ENCODE peak calls at places on chromosome 21, in six cellular contexts. One of them, this sample, is unnamed.

GRCh38 chr21:14383596-14384210 is 757 bp upstream of the HSPA13 start:
- DNase-seq in HCT116: no peak
- DNase-seq in sigmoid colon: no peak
- DNase-seq in GM23338: peak; percentile 31
- DNase-seq in vagina: no peak
- DNase-seq in breast epithelium: no peak
- DNase-seq in this sample: no peak

GRCh38 chr21:40846057-40846456 is 901 bp downstream of the DSCAM start:
- DNase-seq in vagina: no peak
- DNase-seq in breast epithelium: no peak
- DNase-seq in HCT116: no peak
- DNase-seq in sigmoid colon: no peak
- DNase-seq in GM23338: no peak
- DNase-seq in this sample: no peak

GRCh38 chr21:34889537-34890257 is 159.4 kb downstream of the RUNX1 start:
- DNase-seq in HCT116: no peak
- DNase-seq in GM23338: peak; percentile 50
- DNase-seq in breast epithelium: peak; percentile 66
- DNase-seq in vagina: peak; percentile 88
- DNase-seq in sigmoid colon: peak; percentile 86
- DNase-seq in this sample: peak; percentile 85

GRCh38 chr21:46124083-46124925 is 26.4 kb downstream of the COL6A2 start:
- DNase-seq in HCT116: no peak
- DNase-seq in GM23338: no peak
- DNase-seq in vagina: no peak
- DNase-seq in sigmoid colon: peak; percentile 64
- DNase-seq in breast epithelium: no peak
- DNase-seq in this sample: no peak

GRCh38 chr21:43282358-43283120 is 113.7 kb downstream of the CRYAA start:
- DNase-seq in HCT116: no peak
- DNase-seq in sigmoid colon: no peak
- DNase-seq in GM23338: no peak
- DNase-seq in breast epithelium: no peak
- DNase-seq in vagina: no peak
- DNase-seq in this sample: no peak

GRCh38 chr21:26140185-26140584 is 30.4 kb downstream of the APP start:
- DNase-seq in vagina: no peak
- DNase-seq in breast epithelium: no peak
- DNase-seq in HCT116: peak; percentile 90
- DNase-seq in GM23338: no peak
- DNase-seq in sigmoid colon: peak; percentile 75
- DNase-seq in this sample: peak; percentile 44

GRCh38 chr21:28936721-28937120 is 56.0 kb downstream of the LTN1 start:
- DNase-seq in breast epithelium: no peak
- DNase-seq in sigmoid colon: no peak
- DNase-seq in vagina: no peak
- DNase-seq in GM23338: no peak
- DNase-seq in HCT116: no peak
- DNase-seq in this sample: no peak

GRCh38 chr21:29481081-29481480 is 182.4 kb downstream of the BACH1 start:
- DNase-seq in breast epithelium: no peak
- DNase-seq in HCT116: no peak
- DNase-seq in GM23338: no peak
- DNase-seq in sigmoid colon: no peak
- DNase-seq in vagina: no peak
- DNase-seq in this sample: no peak

GRCh38 chr21:34737115-34737514 is 68.3 kb downstream of the CLIC6 start:
- DNase-seq in GM23338: no peak
- DNase-seq in HCT116: no peak
- DNase-seq in breast epithelium: no peak
- DNase-seq in sigmoid colon: no peak
- DNase-seq in vagina: no peak
- DNase-seq in this sample: no peak

GRCh38 chr21:15552914-15553491 is 176.8 kb upstream of the USP25 start:
- DNase-seq in HCT116: no peak
- DNase-seq in breast epithelium: no peak
- DNase-seq in vagina: no peak
- DNase-seq in sigmoid colon: no peak
- DNase-seq in GM23338: peak; percentile 45
- DNase-seq in this sample: no peak

GRCh38 chr21:20811702-20812101 is 186.5 kb upstream of the NCAM2 start:
- DNase-seq in breast epithelium: no peak
- DNase-seq in GM23338: no peak
- DNase-seq in sigmoid colon: no peak
- DNase-seq in vagina: no peak
- DNase-seq in HCT116: no peak
- DNase-seq in this sample: no peak

GRCh38 chr21:27681841-27682240 is 715.0 kb upstream of the ADAMTS5 start:
- DNase-seq in HCT116: no peak
- DNase-seq in breast epithelium: no peak
- DNase-seq in GM23338: no peak
- DNase-seq in vagina: no peak
- DNase-seq in sigmoid colon: no peak
- DNase-seq in this sample: no peak

GRCh38 chr21:43301424-43302355 is 125.2 kb downstream of the SIK1 start:
- DNase-seq in vagina: no peak
- DNase-seq in sigmoid colon: no peak
- DNase-seq in GM23338: no peak
- DNase-seq in breast epithelium: no peak
- DNase-seq in HCT116: no peak
- DNase-seq in this sample: no peak

GRCh38 chr21:34983680-34984086 is 65.4 kb downstream of the RUNX1 start:
- DNase-seq in GM23338: no peak
- DNase-seq in HCT116: no peak
- DNase-seq in vagina: no peak
- DNase-seq in sigmoid colon: no peak
- DNase-seq in breast epithelium: no peak
- DNase-seq in this sample: no peak

DNA sequence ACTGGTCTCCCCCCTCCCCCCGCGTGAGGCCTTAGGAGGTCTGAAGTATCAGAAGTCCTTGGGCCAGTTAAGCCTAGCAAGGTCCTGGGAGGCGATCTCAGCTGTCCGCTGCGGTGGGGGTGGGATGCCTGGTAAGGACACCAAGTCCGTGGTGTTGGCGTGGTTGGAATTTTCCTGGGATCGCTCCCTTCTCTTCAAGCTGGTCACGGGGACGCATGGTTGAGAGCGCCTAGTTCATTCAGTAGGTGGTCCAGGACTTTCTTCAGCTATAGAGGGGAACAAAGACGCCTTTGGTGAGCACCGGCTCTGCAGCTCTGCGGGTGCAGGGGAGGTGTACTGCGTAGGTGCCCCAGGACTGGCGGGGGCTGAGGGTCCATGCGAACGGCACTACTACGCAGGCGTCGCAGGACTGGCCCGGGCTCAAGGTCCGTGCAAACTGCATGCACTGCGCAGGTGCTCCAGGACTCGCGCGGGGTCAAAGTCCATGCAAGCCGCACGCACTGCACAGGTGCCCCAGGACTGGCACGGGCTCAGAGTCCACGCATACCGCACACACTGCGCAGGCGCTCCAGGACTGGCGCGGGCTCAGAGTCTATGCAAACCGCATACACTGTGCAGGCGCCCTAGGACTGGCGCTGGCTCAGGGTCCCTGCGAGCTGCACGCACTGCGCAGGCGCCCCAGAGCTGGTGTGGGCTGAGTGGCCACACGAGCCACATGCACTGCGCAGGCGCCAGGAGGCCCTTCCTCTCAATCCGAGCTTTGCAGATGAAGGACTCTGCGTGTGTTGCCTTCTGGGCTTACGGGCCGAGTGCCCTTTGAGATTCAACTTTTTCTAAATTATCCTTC is 36.6 kb upstream of the HMGN1 start:
- DNase-seq in HCT116: no peak
- DNase-seq in GM23338: no peak
- DNase-seq in vagina: no peak
- DNase-seq in breast epithelium: peak; percentile 66
- DNase-seq in sigmoid colon: peak; percentile 93
- DNase-seq in this sample: peak; percentile 90
- H3K4me3 ChIP-seq in HCT116: no peak overlapping the region
- H3K4me3 ChIP-seq in GM23338: no peak overlapping the region
- H3K4me3 ChIP-seq in vagina: peak overlapping the region; percentile 37
- H3K4me3 ChIP-seq in breast epithelium: peak overlapping the region; percentile 47
- H3K4me3 ChIP-seq in sigmoid colon: peak overlapping the region; percentile 49
- H3K4me3 ChIP-seq in this sample: peak overlapping the region; percentile 23

DNA sequence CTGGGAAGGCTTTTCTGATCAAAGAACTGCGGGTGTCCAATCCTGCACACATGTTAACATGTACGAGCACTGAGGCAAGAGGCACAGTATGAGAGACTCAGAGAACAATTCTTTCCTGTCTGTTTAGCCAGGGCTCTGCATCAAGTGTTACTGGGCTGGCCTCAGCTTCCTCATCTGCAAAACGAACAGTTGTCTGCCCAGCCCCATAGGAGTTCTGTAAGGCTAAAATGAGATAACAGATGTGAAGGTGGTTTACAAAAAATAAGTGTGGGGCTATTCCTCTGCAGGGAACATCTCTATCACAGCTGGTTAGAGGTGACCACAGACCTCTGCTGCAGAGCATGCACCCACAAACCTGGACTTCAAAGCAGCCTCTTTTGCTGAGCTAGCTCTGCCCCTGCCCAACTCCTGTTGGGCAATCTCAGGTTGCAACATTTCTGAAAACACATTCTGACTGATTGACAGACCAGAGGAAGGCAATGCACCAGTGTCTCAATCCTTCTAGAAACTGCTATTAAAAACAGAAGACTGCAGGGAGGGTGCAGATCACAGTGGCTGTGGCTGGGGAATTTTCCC is 10.5 kb upstream of the OLIG1 start:
- DNase-seq in GM23338: no peak
- DNase-seq in vagina: no peak
- DNase-seq in breast epithelium: no peak
- DNase-seq in sigmoid colon: no peak
- DNase-seq in HCT116: no peak
- DNase-seq in this sample: no peak
- TF ChIP-seq POLR2AphosphoS5 in GM23338: no peak
- TF ChIP-seq POLR2AphosphoS5 in vagina: no peak
- TF ChIP-seq POLR2AphosphoS5 in breast epithelium: no peak
- TF ChIP-seq POLR2AphosphoS5 in sigmoid colon: no peak
- TF ChIP-seq POLR2AphosphoS5 in HCT116: no peak
- TF ChIP-seq POLR2AphosphoS5 in this sample: no peak

GRCh38 chr21:44704636-44705001 is 6.8 kb downstream of the TSPEAR start:
- DNase-seq in sigmoid colon: peak; percentile 34
- DNase-seq in vagina: no peak
- DNase-seq in GM23338: peak; percentile 58
- DNase-seq in HCT116: no peak
- DNase-seq in breast epithelium: no peak
- DNase-seq in this sample: no peak
- H3K4me3 ChIP-seq in sigmoid colon: no peak overlapping the region
- H3K4me3 ChIP-seq in vagina: no peak overlapping the region
- H3K4me3 ChIP-seq in GM23338: peak overlapping the region; percentile 71
- H3K4me3 ChIP-seq in HCT116: no peak overlapping the region
- H3K4me3 ChIP-seq in breast epithelium: no peak overlapping the region
- H3K4me3 ChIP-seq in this sample: no peak overlapping the region

DNA sequence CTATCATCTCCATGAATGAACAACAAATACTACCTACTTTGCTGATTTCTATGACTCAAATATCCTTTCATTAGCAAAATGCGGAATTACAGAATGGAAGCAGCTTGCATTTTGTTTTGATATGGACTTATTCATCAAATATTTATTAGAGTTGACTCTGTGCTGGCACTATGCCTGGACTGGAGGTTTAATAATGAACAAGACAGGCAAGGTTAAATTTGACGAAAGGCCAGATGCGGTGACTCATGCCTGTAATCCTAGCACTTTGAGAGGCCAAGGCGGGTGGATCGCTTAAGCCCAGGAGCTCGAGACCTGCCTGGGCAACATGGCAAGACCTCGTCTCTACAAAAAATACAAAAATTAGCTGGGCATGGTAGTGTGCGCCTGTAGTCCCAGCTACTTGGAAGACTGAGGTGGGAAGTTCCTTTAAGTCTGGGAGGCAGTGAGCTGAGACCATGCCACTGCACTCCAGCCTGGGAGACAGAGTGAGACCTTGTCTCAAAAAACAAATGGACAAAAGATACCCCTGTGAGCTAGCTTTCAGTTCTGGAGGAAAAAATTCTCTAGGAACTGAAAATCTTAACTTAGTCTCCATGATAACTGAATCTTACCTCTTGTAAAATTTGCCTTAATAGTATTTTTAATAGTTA is 29.3 kb upstream of the SOD1 start:
- DNase-seq in sigmoid colon: no peak
- DNase-seq in GM23338: no peak
- DNase-seq in HCT116: peak; percentile 75
- DNase-seq in breast epithelium: peak; percentile 66
- DNase-seq in vagina: no peak
- DNase-seq in this sample: no peak
- TF ChIP-seq POLR2AphosphoS5 in sigmoid colon: no peak
- TF ChIP-seq POLR2AphosphoS5 in GM23338: no peak
- TF ChIP-seq POLR2AphosphoS5 in HCT116: peak; percentile 21
- TF ChIP-seq POLR2AphosphoS5 in breast epithelium: no peak
- TF ChIP-seq POLR2AphosphoS5 in vagina: no peak
- TF ChIP-seq POLR2AphosphoS5 in this sample: no peak

GRCh38 chr21:32457360-32457840 is 44.9 kb downstream of the EVA1C start:
- DNase-seq in breast epithelium: peak; percentile 42
- DNase-seq in GM23338: peak; percentile 11
- DNase-seq in HCT116: peak; percentile 18
- DNase-seq in vagina: no peak
- DNase-seq in sigmoid colon: no peak
- DNase-seq in this sample: peak; percentile 82

GRCh38 chr21:32456497-32456918 is 44.0 kb downstream of the EVA1C start:
- DNase-seq in GM23338: no peak
- DNase-seq in vagina: no peak
- DNase-seq in sigmoid colon: peak; percentile 82
- DNase-seq in HCT116: no peak
- DNase-seq in breast epithelium: no peak
- DNase-seq in this sample: no peak

GRCh38 chr21:32459972-32460371 is 47.5 kb downstream of the EVA1C start:
- DNase-seq in sigmoid colon: no peak
- DNase-seq in breast epithelium: no peak
- DNase-seq in HCT116: no peak
- DNase-seq in vagina: no peak
- DNase-seq in GM23338: no peak
- DNase-seq in this sample: no peak

GRCh38 chr21:32455548-32455947 is 43.0 kb downstream of the EVA1C start:
- DNase-seq in HCT116: no peak
- DNase-seq in vagina: no peak
- DNase-seq in breast epithelium: peak; percentile 94
- DNase-seq in GM23338: no peak
- DNase-seq in sigmoid colon: no peak
- DNase-seq in this sample: no peak

GRCh38 chr21:32457962-32458361 is 45.5 kb downstream of the EVA1C start:
- DNase-seq in breast epithelium: no peak
- DNase-seq in sigmoid colon: no peak
- DNase-seq in GM23338: no peak
- DNase-seq in HCT116: no peak
- DNase-seq in vagina: no peak
- DNase-seq in this sample: no peak
- H3K4me3 ChIP-seq in breast epithelium: no peak overlapping the region
- H3K4me3 ChIP-seq in sigmoid colon: no peak overlapping the region
- H3K4me3 ChIP-seq in GM23338: no peak overlapping the region
- H3K4me3 ChIP-seq in HCT116: peak overlapping the region; percentile 10
- H3K4me3 ChIP-seq in vagina: no peak overlapping the region
- H3K4me3 ChIP-seq in this sample: no peak overlapping the region